ENCODE peak calls at places on chromosomes 1 and 21, in six cellular contexts. One of them, this sample, is unnamed.

GRCh38 chr1:51768971-51769601 is 109.4 kb downstream of the NRDC start:
- DNase-seq in astrocyte of the spinal cord: peak; percentile 76
- DNase-seq in left ventricle myocardium inferior: no peak
- DNase-seq in A549: peak; percentile 65
- DNase-seq in CD8-positive, alpha-beta T cell: no peak
- DNase-seq in IMR-90: peak; percentile 80
- DNase-seq in this sample: peak; percentile 62

GRCh38 chr1:208252126-208252853 is 8.1 kb upstream of the PLXNA2 start:
- DNase-seq in IMR-90: no peak
- DNase-seq in left ventricle myocardium inferior: no peak
- DNase-seq in A549: peak; percentile 50
- DNase-seq in CD8-positive, alpha-beta T cell: no peak
- DNase-seq in astrocyte of the spinal cord: no peak
- DNase-seq in this sample: no peak

GRCh38 chr1:46333300-46334029 is 7.1 kb upstream of the NSUN4 start:
- DNase-seq in left ventricle myocardium inferior: no peak
- DNase-seq in CD8-positive, alpha-beta T cell: no peak
- DNase-seq in IMR-90: peak; percentile 31
- DNase-seq in astrocyte of the spinal cord: peak; percentile 27
- DNase-seq in A549: peak; percentile 51
- DNase-seq in this sample: no peak

GRCh38 chr1:23548704-23549143 is 10.6 kb downstream of the ID3 start:
- DNase-seq in left ventricle myocardium inferior: peak; percentile 72
- DNase-seq in IMR-90: peak; percentile 51
- DNase-seq in astrocyte of the spinal cord: no peak
- DNase-seq in A549: no peak
- DNase-seq in CD8-positive, alpha-beta T cell: no peak
- DNase-seq in this sample: no peak

GRCh38 chr1:76109404-76109803 is 34.9 kb downstream of the ST6GALNAC3 start:
- DNase-seq in A549: no peak
- DNase-seq in astrocyte of the spinal cord: no peak
- DNase-seq in CD8-positive, alpha-beta T cell: no peak
- DNase-seq in IMR-90: no peak
- DNase-seq in left ventricle myocardium inferior: no peak
- DNase-seq in this sample: no peak

GRCh38 chr21:25370311-25370744 is 237.0 kb downstream of the MRPL39 start:
- DNase-seq in A549: no peak
- DNase-seq in astrocyte of the spinal cord: peak; percentile 97
- DNase-seq in IMR-90: peak; percentile 99
- DNase-seq in CD8-positive, alpha-beta T cell: no peak
- DNase-seq in left ventricle myocardium inferior: no peak
- DNase-seq in this sample: no peak

GRCh38 chr1:218674280-218674773 is 329.2 kb downstream of the TGFB2 start:
- DNase-seq in A549: peak; percentile 93
- DNase-seq in IMR-90: peak; percentile 83
- DNase-seq in CD8-positive, alpha-beta T cell: no peak
- DNase-seq in astrocyte of the spinal cord: peak; percentile 94
- DNase-seq in left ventricle myocardium inferior: peak; percentile 14
- DNase-seq in this sample: no peak

GRCh38 chr1:85571181-85571540 is 9.4 kb upstream of the CCN1 start:
- DNase-seq in A549: no peak
- DNase-seq in astrocyte of the spinal cord: no peak
- DNase-seq in left ventricle myocardium inferior: no peak
- DNase-seq in CD8-positive, alpha-beta T cell: no peak
- DNase-seq in IMR-90: peak; percentile 17
- DNase-seq in this sample: no peak

GRCh38 chr21:42156690-42157605 is 62.0 kb upstream of the ABCG1 start:
- DNase-seq in astrocyte of the spinal cord: no peak
- DNase-seq in A549: no peak
- DNase-seq in left ventricle myocardium inferior: no peak
- DNase-seq in IMR-90: no peak
- DNase-seq in CD8-positive, alpha-beta T cell: no peak
- DNase-seq in this sample: no peak

GRCh38 chr1:207797229-207797973 is 45.5 kb downstream of the CD46 start:
- DNase-seq in astrocyte of the spinal cord: peak; percentile 87
- DNase-seq in left ventricle myocardium inferior: peak; percentile 79
- DNase-seq in A549: peak; percentile 82
- DNase-seq in CD8-positive, alpha-beta T cell: peak; percentile 82
- DNase-seq in IMR-90: peak; percentile 89
- DNase-seq in this sample: peak; percentile 72

GRCh38 chr1:26160527-26161407 is 1.9 kb downstream of the FAM110D start:
- DNase-seq in astrocyte of the spinal cord: no peak
- DNase-seq in A549: no peak
- DNase-seq in IMR-90: no peak
- DNase-seq in CD8-positive, alpha-beta T cell: no peak
- DNase-seq in left ventricle myocardium inferior: no peak
- DNase-seq in this sample: no peak

GRCh38 chr1:223731076-223731770 is 18.9 kb downstream of the CAPN2 start:
- DNase-seq in astrocyte of the spinal cord: peak; percentile 65
- DNase-seq in CD8-positive, alpha-beta T cell: no peak
- DNase-seq in IMR-90: peak; percentile 78
- DNase-seq in left ventricle myocardium inferior: peak; percentile 72
- DNase-seq in A549: no peak
- DNase-seq in this sample: no peak

GRCh38 chr1:213051127-213051880 is at the start of gene RPS6KC1:
- DNase-seq in CD8-positive, alpha-beta T cell: peak; percentile 86
- DNase-seq in astrocyte of the spinal cord: peak; percentile 79
- DNase-seq in A549: peak; percentile 85
- DNase-seq in IMR-90: peak; percentile 75
- DNase-seq in left ventricle myocardium inferior: peak; percentile 86
- DNase-seq in this sample: peak; percentile 67

GRCh38 chr1:206728588-206728987 is 42.0 kb upstream of the IL19 start:
- DNase-seq in CD8-positive, alpha-beta T cell: no peak
- DNase-seq in left ventricle myocardium inferior: no peak
- DNase-seq in A549: no peak
- DNase-seq in IMR-90: no peak
- DNase-seq in astrocyte of the spinal cord: no peak
- DNase-seq in this sample: no peak

GRCh38 chr1:217713223-217713622 is 82.1 kb downstream of the SPATA17 start:
- DNase-seq in left ventricle myocardium inferior: no peak
- DNase-seq in astrocyte of the spinal cord: peak; percentile 3
- DNase-seq in CD8-positive, alpha-beta T cell: no peak
- DNase-seq in IMR-90: peak; percentile 72
- DNase-seq in A549: peak; percentile 50
- DNase-seq in this sample: no peak

GRCh38 chr1:67515324-67516080 is 85.3 kb upstream of the SERBP1 start:
- DNase-seq in left ventricle myocardium inferior: no peak
- DNase-seq in A549: no peak
- DNase-seq in CD8-positive, alpha-beta T cell: no peak
- DNase-seq in IMR-90: no peak
- DNase-seq in astrocyte of the spinal cord: no peak
- DNase-seq in this sample: no peak

GRCh38 chr1:67514299-67514698 is 84.1 kb upstream of the SERBP1 start:
- DNase-seq in CD8-positive, alpha-beta T cell: no peak
- DNase-seq in astrocyte of the spinal cord: no peak
- DNase-seq in A549: peak; percentile 12
- DNase-seq in IMR-90: no peak
- DNase-seq in left ventricle myocardium inferior: no peak
- DNase-seq in this sample: no peak

DNA sequence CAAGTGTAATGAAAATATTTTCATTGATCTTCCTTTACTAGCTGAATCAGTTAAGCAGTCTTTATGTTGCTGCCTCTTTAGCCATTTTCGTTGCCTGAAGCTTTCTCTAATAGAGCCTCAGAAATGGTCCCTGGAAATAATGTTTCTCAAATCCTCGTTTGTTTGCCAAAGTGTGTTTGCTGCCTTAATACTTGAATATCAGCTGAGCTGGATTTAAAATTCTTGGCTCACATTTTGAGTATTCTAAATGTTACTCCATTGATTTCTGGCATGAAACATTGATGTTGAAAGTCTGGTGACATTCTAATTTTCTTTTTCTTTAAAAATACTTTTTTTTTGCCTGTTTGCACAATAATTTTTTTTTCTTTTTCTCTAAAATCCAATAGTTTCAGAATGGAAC is 84.6 kb upstream of the SERBP1 start:
- DNase-seq in A549: no peak
- DNase-seq in astrocyte of the spinal cord: no peak
- DNase-seq in CD8-positive, alpha-beta T cell: no peak
- DNase-seq in left ventricle myocardium inferior: no peak
- DNase-seq in IMR-90: no peak
- DNase-seq in this sample: no peak
- H3K4me3 ChIP-seq in A549: no peak overlapping the region
- H3K4me3 ChIP-seq in astrocyte of the spinal cord: no peak overlapping the region
- H3K4me3 ChIP-seq in CD8-positive, alpha-beta T cell: no peak overlapping the region
- H3K4me3 ChIP-seq in left ventricle myocardium inferior: no peak overlapping the region
- H3K4me3 ChIP-seq in IMR-90: no peak overlapping the region
- H3K4me3 ChIP-seq in this sample: no peak overlapping the region

GRCh38 chr1:97174039-97174704 is 452.6 kb downstream of the PTBP2 start:
- DNase-seq in CD8-positive, alpha-beta T cell: no peak
- DNase-seq in astrocyte of the spinal cord: no peak
- DNase-seq in left ventricle myocardium inferior: no peak
- DNase-seq in IMR-90: no peak
- DNase-seq in A549: no peak
- DNase-seq in this sample: no peak
- H3K4me3 ChIP-seq in CD8-positive, alpha-beta T cell: no peak overlapping the region
- H3K4me3 ChIP-seq in astrocyte of the spinal cord: no peak overlapping the region
- H3K4me3 ChIP-seq in left ventricle myocardium inferior: no peak overlapping the region
- H3K4me3 ChIP-seq in IMR-90: no peak overlapping the region
- H3K4me3 ChIP-seq in A549: no peak overlapping the region
- H3K4me3 ChIP-seq in this sample: no peak overlapping the region

DNA sequence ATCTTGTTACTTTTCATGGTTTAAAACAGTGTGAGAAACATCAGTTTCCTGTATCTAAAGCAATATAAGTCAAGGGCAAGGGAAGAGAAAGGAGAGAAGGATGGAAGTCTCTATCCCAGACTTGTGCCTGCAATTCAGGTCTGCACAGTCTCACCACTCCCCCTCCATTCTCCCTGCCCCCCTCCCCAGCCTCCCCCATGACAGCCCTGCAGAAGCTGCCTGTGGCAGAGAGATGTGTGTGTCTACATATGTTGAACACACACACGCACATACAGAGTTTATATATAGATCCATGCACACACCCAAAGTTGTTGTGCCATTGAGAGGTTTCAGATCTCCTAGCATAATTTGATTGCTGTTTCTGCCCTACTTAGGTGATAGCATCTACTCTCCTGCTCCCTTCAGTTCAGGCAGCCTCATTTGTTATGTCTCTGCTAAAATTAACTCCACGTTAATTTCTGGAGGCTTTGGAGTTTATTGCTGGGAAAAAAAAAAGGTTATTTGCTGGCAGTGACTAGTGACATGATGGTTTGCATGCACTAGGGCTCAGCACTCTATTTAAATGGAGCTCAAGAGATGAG is 124.9 kb upstream of the SMYD2 start:
- DNase-seq in left ventricle myocardium inferior: no peak
- DNase-seq in A549: no peak
- DNase-seq in IMR-90: no peak
- DNase-seq in astrocyte of the spinal cord: no peak
- DNase-seq in CD8-positive, alpha-beta T cell: no peak
- DNase-seq in this sample: no peak
- H3K4me3 ChIP-seq in left ventricle myocardium inferior: no peak overlapping the region
- H3K4me3 ChIP-seq in A549: no peak overlapping the region
- H3K4me3 ChIP-seq in IMR-90: no peak overlapping the region
- H3K4me3 ChIP-seq in astrocyte of the spinal cord: no peak overlapping the region
- H3K4me3 ChIP-seq in CD8-positive, alpha-beta T cell: no peak overlapping the region
- H3K4me3 ChIP-seq in this sample: no peak overlapping the region

GRCh38 chr1:16078925-16079656 is 5.6 kb upstream of the FAM131C start:
- DNase-seq in left ventricle myocardium inferior: peak; percentile 72
- DNase-seq in IMR-90: peak; percentile 60
- DNase-seq in A549: peak; percentile 76
- DNase-seq in CD8-positive, alpha-beta T cell: peak; percentile 86
- DNase-seq in astrocyte of the spinal cord: peak; percentile 72
- DNase-seq in this sample: peak; percentile 57
- H3K4me3 ChIP-seq in left ventricle myocardium inferior: peak overlapping the region; percentile 15
- H3K4me3 ChIP-seq in IMR-90: no peak overlapping the region
- H3K4me3 ChIP-seq in A549: no peak overlapping the region
- H3K4me3 ChIP-seq in CD8-positive, alpha-beta T cell: peak overlapping the region; percentile 53
- H3K4me3 ChIP-seq in astrocyte of the spinal cord: no peak overlapping the region
- H3K4me3 ChIP-seq in this sample: peak overlapping the region; percentile 3

DNA sequence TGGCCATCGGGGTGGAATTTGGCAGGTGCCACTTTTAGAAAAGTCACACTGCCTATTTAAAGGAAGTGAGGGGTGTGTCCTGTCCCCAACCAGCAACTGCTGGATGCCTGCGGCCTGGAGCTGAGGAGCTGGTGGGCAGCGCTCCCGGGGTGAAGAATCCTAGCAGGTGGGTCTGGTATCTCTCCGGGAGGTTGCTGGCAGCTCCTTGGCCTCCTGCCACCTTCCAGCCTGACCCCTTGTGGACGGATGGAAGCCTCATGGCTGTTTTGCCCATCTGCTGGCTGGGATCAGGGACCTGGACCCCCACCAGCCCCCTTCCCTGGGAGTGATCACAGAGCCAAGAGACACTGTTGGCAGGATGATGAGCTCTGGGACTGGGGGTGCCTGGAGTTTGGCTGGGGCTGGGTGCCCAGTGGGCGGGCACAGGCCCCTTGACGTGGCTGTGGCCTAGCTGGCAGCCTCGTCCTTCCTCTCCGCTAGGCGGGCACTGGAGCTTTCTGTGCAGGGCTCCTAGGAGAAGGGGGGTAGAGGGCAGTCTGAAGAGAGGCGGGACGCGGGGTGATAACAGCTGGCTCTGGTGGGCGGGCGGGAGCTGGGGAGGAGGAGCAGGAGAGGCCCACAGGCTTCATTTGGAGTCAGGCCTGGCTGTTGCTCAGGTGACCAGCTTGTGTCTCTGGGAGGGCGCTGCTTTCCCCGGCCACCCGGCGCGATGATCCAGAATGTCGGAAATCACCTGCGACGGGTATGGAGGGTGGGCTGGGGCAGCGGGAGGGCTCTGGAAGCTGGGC is at the start of gene ACOT11:
- DNase-seq in astrocyte of the spinal cord: peak; percentile 57
- DNase-seq in left ventricle myocardium inferior: peak; percentile 88
- DNase-seq in A549: no peak
- DNase-seq in CD8-positive, alpha-beta T cell: no peak
- DNase-seq in IMR-90: peak; percentile 66
- DNase-seq in this sample: no peak
- H3K4me3 ChIP-seq in astrocyte of the spinal cord: no peak within 1 kb of the TSS
- H3K4me3 ChIP-seq in left ventricle myocardium inferior: peak within 1 kb of the TSS; percentile 70
- H3K4me3 ChIP-seq in A549: no peak within 1 kb of the TSS
- H3K4me3 ChIP-seq in CD8-positive, alpha-beta T cell: no peak within 1 kb of the TSS
- H3K4me3 ChIP-seq in IMR-90: no peak within 1 kb of the TSS
- H3K4me3 ChIP-seq in this sample: no peak within 1 kb of the TSS

GRCh38 chr1:7232441-7232840 is 447.2 kb downstream of the CAMTA1 start:
- DNase-seq in IMR-90: no peak
- DNase-seq in A549: no peak
- DNase-seq in left ventricle myocardium inferior: no peak
- DNase-seq in CD8-positive, alpha-beta T cell: no peak
- DNase-seq in astrocyte of the spinal cord: no peak
- DNase-seq in this sample: no peak

GRCh38 chr1:7232936-7233540 is 447.8 kb downstream of the CAMTA1 start:
- DNase-seq in left ventricle myocardium inferior: no peak
- DNase-seq in CD8-positive, alpha-beta T cell: no peak
- DNase-seq in astrocyte of the spinal cord: no peak
- DNase-seq in IMR-90: no peak
- DNase-seq in A549: no peak
- DNase-seq in this sample: no peak

GRCh38 chr1:7233646-7234470 is 448.6 kb downstream of the CAMTA1 start:
- DNase-seq in A549: no peak
- DNase-seq in left ventricle myocardium inferior: no peak
- DNase-seq in astrocyte of the spinal cord: no peak
- DNase-seq in IMR-90: no peak
- DNase-seq in CD8-positive, alpha-beta T cell: peak; percentile 32
- DNase-seq in this sample: no peak

GRCh38 chr1:7235871-7236472 is 450.7 kb downstream of the CAMTA1 start:
- DNase-seq in CD8-positive, alpha-beta T cell: no peak
- DNase-seq in left ventricle myocardium inferior: no peak
- DNase-seq in A549: no peak
- DNase-seq in astrocyte of the spinal cord: no peak
- DNase-seq in IMR-90: no peak
- DNase-seq in this sample: no peak

GRCh38 chr1:7234471-7234755 is 449.2 kb downstream of the CAMTA1 start:
- DNase-seq in left ventricle myocardium inferior: no peak
- DNase-seq in A549: no peak
- DNase-seq in CD8-positive, alpha-beta T cell: no peak
- DNase-seq in astrocyte of the spinal cord: no peak
- DNase-seq in IMR-90: no peak
- DNase-seq in this sample: no peak
- H3K4me3 ChIP-seq in left ventricle myocardium inferior: no peak overlapping the region
- H3K4me3 ChIP-seq in A549: no peak overlapping the region
- H3K4me3 ChIP-seq in CD8-positive, alpha-beta T cell: no peak overlapping the region
- H3K4me3 ChIP-seq in astrocyte of the spinal cord: no peak overlapping the region
- H3K4me3 ChIP-seq in IMR-90: no peak overlapping the region
- H3K4me3 ChIP-seq in this sample: no peak overlapping the region

This sample was measured in Jurkat, Clone E6-1.